ENCODE peak calls at places on chromosome 5, in eight cellular contexts. F is BJ, X is adrenal gland, I is GM06990, R is WERI-Rb-1, K is fibroblast of lung, S is H7, M is AG04450. C is an unnamed sample.

GRCh38 chr5:160929343-160929742 is 77.3 kb upstream of the ATP10B start:
- DNase-seq in F (no peak), X (no peak), I (no peak), R (no peak), K (no peak), S (no peak), M (no peak), C (no peak)

GRCh38 chr5:177470759-177471536 is 2.5 kb downstream of the DBN1 start:
- DNase-seq in F (no peak), X (no peak), I (no peak), R (no peak), K (no peak), S (no peak), M (no peak), C (peak)

GRCh38 chr5:168047043-168047668 is 244.3 kb upstream of the WWC1 start:
- DNase-seq in F (no peak), X (peak), I (no peak), R (peak), K (peak), S (peak), M (no peak), C (peak)

GRCh38 chr5:119063579-119064379 is 7.1 kb upstream of the DMXL1 start:
- DNase-seq in F (no peak), X (no peak), I (no peak), R (no peak), K (peak), S (no peak), M (no peak), C (peak)

GRCh38 chr5:171711631-171712030 is 74.0 kb upstream of the SMIM23 start:
- DNase-seq in F (no peak), X (no peak), I (no peak), R (no peak), K (no peak), S (no peak), M (no peak), C (no peak)

GRCh38 chr5:7886849-7887460 is 18.0 kb downstream of the MTRR start:
- DNase-seq in F (no peak), X (no peak), I (no peak), R (no peak), K (peak), S (peak), M (no peak), C (peak)

GRCh38 chr5:13660072-13660471 is 284.4 kb downstream of the DNAH5 start:
- DNase-seq in F (no peak), X (no peak), I (no peak), R (no peak), K (no peak), S (peak), M (no peak), C (no peak)

GRCh38 chr5:125140855-125141254 is 394.4 kb upstream of the ZNF608 start:
- DNase-seq in F (peak), X (no peak), I (no peak), R (no peak), K (peak), S (no peak), M (peak), C (peak)

GRCh38 chr5:159047081-159047480 is 52.6 kb downstream of the EBF1 start:
- DNase-seq in F (no peak), X (no peak), I (no peak), R (no peak), K (peak), S (no peak), M (no peak), C (no peak)

DNA sequence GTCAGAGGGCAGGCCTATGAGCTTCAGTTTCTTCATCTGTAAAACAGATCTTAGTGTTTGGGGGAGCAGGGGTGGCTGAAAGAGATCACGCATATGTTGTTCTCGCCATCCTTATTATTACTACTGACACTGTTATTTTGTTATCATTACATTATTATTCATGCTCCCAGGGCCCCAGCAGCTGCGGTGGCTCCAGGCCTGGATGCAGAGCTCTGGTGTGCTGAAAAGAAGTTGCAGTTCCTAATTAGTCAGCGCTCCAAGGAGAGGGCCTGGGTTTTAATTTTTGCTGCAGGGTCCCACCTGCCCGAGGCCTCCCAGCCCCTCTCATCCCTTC is 19.5 kb downstream of the CXXC5 start:
- DNase-seq in F (no peak), X (no peak), I (no peak), R (no peak), K (peak), S (no peak), M (no peak), C (no peak)
- H3K4me3 ChIP-seq in F (peak), X (no peak), I (peak), R (no peak), K (peak), S (no peak), M (peak), C (peak)

GRCh38 chr5:143874312-143874711 is 62.4 kb downstream of the HMHB1 start:
- DNase-seq in F (no peak), X (no peak), I (no peak), R (no peak), K (peak), S (no peak), M (no peak), C (peak)

GRCh38 chr5:143870871-143871632 is 59.1 kb downstream of the HMHB1 start:
- DNase-seq in F (no peak), X (no peak), I (no peak), R (no peak), K (no peak), S (no peak), M (no peak), C (no peak)

GRCh38 chr5:143877196-143877595 is 65.2 kb downstream of the HMHB1 start:
- DNase-seq in F (no peak), X (no peak), I (no peak), R (no peak), K (no peak), S (no peak), M (no peak), C (no peak)

GRCh38 chr5:143871672-143872071 is 59.7 kb downstream of the HMHB1 start:
- DNase-seq in F (no peak), X (no peak), I (no peak), R (no peak), K (no peak), S (no peak), M (no peak), C (no peak)
- H3K4me3 ChIP-seq in F (no peak), X (no peak), I (no peak), R (no peak), K (no peak), S (no peak), M (no peak), C (no peak)

GRCh38 chr5:126514159-126515141 is 80.6 kb downstream of the ALDH7A1 start:
- DNase-seq in F (no peak), X (no peak), I (no peak), R (no peak), K (peak), S (no peak), M (no peak), C (peak)
- H3K4me3 ChIP-seq in F (no peak), X (no peak), I (no peak), R (no peak), K (no peak), S (no peak), M (no peak), C (no peak)

DNA sequence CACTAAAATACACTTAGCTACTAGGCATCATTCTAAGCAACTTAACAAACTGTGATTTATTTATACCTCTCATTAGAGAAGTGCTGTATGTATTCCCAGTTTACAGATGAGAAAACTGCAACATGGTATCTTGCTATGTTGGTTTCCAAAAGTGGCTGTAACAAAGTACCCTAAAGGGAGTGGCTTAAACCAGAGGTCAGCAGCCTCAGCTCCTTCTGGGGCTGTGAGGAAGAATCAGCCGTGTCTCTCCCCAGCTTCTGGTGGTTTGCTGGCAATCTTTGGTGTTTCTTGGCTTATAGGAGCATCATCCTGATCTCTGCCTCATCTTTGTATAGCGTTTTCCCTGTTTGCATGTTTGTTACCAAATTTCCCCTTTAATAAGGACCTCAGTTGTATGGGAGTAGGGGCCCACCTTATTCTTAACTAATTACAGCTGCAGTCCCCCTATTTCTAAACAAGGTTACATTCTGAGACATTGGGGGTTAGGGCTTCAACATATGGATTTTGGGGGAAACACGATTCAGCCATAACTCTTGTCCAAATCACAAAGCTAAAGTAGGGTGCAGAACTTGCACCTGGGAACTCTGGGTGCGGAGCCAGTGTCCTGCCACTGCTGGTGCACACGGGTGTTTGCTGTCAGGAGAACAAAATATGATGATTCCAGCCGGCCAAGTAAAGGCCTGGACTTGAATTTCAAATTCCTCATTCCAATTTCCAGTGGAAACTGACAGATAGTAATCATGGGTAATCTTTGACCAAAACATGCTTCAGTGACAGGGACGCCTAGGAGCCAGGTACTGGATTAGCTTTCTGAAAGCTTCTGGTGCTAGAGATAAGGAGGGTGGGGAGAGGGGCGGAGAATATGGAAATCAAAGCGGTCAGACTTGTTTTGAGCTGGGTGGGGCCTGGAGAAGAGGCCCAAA is 43.3 kb downstream of the RAI14 start:
- DNase-seq in F (no peak), X (no peak), I (no peak), R (no peak), K (no peak), S (peak), M (no peak), C (no peak)
- H3K4me3 ChIP-seq in F (no peak), X (no peak), I (no peak), R (no peak), K (no peak), S (no peak), M (no peak), C (no peak)

DNA sequence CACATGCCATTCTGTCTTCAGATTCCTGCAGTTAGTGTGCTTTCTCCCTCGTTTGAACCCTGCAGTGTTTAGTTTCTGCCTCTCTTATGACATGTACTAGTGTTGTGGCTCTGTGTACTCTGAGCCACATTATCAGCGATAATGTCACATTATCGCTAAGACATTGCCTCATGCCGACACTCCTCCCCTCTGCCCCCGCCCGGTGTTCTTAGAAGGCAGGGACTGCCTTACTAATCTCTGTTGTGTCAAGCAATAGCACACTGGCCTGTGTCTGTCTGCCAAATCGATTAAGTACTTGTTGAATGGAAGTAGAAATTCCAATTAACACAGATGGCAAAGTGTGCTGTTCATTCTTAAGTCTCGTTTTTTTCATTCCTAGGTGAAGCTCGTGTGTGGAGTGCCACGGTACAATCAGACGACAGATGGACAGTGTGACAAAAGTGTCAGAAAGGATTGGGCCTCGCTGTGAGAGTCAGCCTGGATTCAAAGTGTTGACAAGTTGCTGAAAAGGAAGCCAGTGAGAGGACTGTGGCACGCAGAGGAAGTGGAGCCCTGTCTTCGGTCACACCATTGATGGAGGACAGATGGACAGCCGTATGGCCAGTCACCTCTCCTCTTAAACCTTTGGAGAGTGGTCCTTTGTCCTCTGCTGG is 10.5 kb downstream of the PIK3R1 start:
- DNase-seq in F (no peak), X (no peak), I (no peak), R (peak), K (no peak), S (no peak), M (no peak), C (no peak)
- H3K4me3 ChIP-seq in F (no peak), X (no peak), I (no peak), R (peak), K (no peak), S (no peak), M (no peak), C (no peak)

GRCh38 chr5:78109891-78110324 is 184.6 kb downstream of the AP3B1 start:
- DNase-seq in F (no peak), X (no peak), I (peak), R (no peak), K (no peak), S (no peak), M (no peak), C (no peak)

GRCh38 chr5:78108564-78108963 is 185.9 kb downstream of the AP3B1 start:
- DNase-seq in F (no peak), X (no peak), I (peak), R (no peak), K (no peak), S (no peak), M (no peak), C (no peak)

GRCh38 chr5:78116167-78116566 is 178.3 kb downstream of the AP3B1 start:
- DNase-seq in F (no peak), X (no peak), I (no peak), R (no peak), K (no peak), S (no peak), M (no peak), C (no peak)

GRCh38 chr5:78112931-78113330 is 181.6 kb downstream of the AP3B1 start:
- DNase-seq in F (no peak), X (no peak), I (no peak), R (no peak), K (no peak), S (no peak), M (no peak), C (no peak)

DNA sequence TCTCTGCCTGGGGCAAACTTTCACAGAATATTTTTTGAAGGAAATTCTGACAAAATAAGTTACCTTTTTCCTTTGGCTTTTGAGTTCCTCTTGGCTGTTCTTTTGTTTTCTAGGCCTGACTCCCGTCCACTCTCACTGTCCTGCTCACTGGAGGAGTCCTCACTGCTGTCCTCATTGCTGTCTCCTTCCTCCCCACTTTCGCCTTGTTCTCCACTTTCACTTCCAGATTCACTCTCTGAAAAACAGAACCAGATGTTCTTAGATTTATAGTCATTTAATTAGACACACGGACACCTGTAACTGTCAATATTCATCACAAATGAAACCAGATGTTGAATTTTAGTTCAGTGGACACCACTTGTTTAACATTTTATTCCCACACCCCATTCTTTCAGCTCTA is 180.8 kb downstream of the AP3B1 start:
- DNase-seq in F (no peak), X (no peak), I (peak), R (no peak), K (no peak), S (no peak), M (no peak), C (no peak)
- H3K4me3 ChIP-seq in F (no peak), X (no peak), I (no peak), R (no peak), K (no peak), S (no peak), M (no peak), C (no peak)

GRCh38 chr5:2750758-2751464 is 566 bp downstream of the IRX2 start:
- DNase-seq in F (no peak), X (no peak), I (no peak), R (peak), K (no peak), S (peak), M (no peak), C (no peak)
- H3K4me3 ChIP-seq in F (peak), X (no peak), I (no peak), R (peak), K (no peak), S (peak), M (no peak), C (peak)

GRCh38 chr5:141330299-141331080 is at the start of gene PCDHGA1:
- DNase-seq in F (no peak), X (no peak), I (no peak), R (peak), K (peak), S (no peak), M (no peak), C (peak)
- H3K4me3 ChIP-seq in F (peak), X (no peak), I (peak), R (no peak), K (peak), S (no peak), M (peak), C (peak)

GRCh38 chr5:30355675-30356074 is 837.8 kb upstream of the CDH6 start:
- DNase-seq in F (no peak), X (no peak), I (no peak), R (no peak), K (no peak), S (no peak), M (no peak), C (no peak)
- H3K4me3 ChIP-seq in F (no peak), X (no peak), I (no peak), R (no peak), K (no peak), S (no peak), M (no peak), C (no peak)